ENCODE peak calls at places on chromosomes 13 and 19, in four cellular contexts. C is cardiac fibroblast, U is aorta, O is transverse colon. F is an unnamed sample.

GRCh38 chr13:40190656-40191100 is 475.8 kb downstream of the FOXO1 start:
- DNase-seq in C (peak; percentile 85), U (no peak), O (peak; percentile 58), F (no peak)

GRCh38 chr19:50794778-50795664 is 4.8 kb downstream of the ACP4 start:
- DNase-seq in C (no peak), U (no peak), O (no peak), F (no peak)

GRCh38 chr19:35442091-35442490 is 6.0 kb upstream of the FFAR2 start:
- DNase-seq in C (no peak), U (no peak), O (no peak), F (no peak)

GRCh38 chr19:58466760-58467589 is at the start of gene ZNF324:
- DNase-seq in C (peak; percentile 96), U (peak; percentile 100), O (peak; percentile 99), F (peak; percentile 99)

GRCh38 chr19:13833330-13834265 is 38.4 kb downstream of the ZSWIM4 start:
- DNase-seq in C (peak; percentile 94), U (peak; percentile 97), O (peak; percentile 97), F (peak; percentile 97)

GRCh38 chr13:77325371-77325941 is 1.4 kb downstream of the MYCBP2 start:
- DNase-seq in C (peak; percentile 7), U (no peak), O (no peak), F (no peak)

GRCh38 chr19:15666883-15667282 is 6.0 kb upstream of the CYP4F12 start:
- DNase-seq in C (no peak), U (no peak), O (peak; percentile 67), F (peak; percentile 78)

GRCh38 chr13:20633802-20634201 is 66.8 kb downstream of the IFT88 start:
- DNase-seq in C (no peak), U (no peak), O (no peak), F (no peak)

GRCh38 chr19:38285567-38285966 is 18.5 kb upstream of the C19orf33 start:
- DNase-seq in C (no peak), U (no peak), O (no peak), F (no peak)

GRCh38 chr13:63614874-63615612 is 2199.4 kb upstream of the PCDH20 start:
- DNase-seq in C (no peak), U (no peak), O (no peak), F (no peak)

GRCh38 chr13:50592412-50593145 is 250.9 kb downstream of the DLEU7 start:
- DNase-seq in C (peak; percentile 50), U (no peak), O (no peak), F (no peak)

GRCh38 chr13:45167611-45168554 is 33.0 kb downstream of the KCTD4 start:
- DNase-seq in C (peak; percentile 25), U (no peak), O (peak; percentile 77), F (peak; percentile 76)

DNA sequence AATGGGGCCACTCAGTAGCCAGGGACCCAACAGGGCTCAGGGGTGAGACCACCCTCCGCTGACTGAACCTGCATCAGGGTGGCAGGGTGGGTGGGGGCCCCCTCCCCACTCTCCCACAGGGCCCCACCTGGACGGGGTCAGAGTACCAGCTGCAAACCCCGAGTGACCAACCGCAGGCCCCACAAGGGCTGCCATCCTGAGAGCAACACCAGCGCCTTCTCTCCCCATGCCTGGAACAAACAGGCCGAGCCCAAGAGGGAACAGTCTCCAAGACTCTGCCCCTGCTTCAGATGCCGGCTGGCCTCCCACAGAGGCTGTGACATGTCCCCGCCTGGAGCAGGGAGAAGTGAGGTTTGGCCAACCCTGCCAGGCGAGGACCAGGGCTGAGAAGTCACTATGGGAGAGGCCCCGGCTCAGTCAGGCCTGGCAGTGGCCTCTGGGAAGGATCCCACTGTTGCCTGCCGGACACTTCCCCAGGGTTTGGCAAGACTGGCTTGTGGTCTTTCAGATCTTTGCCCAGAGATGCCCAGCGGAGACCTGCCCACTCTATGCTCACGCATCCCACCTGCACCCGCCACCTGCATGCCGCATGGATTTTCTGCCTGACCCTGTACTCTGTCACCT is 27.2 kb downstream of the MPND start:
- DNase-seq in C (no peak), U (no peak), O (no peak), F (no peak)
- H3K4me3 ChIP-seq in C (no peak overlapping the region), U (no peak overlapping the region), O (no peak overlapping the region), F (no peak overlapping the region)

GRCh38 chr13:52738719-52739467 is 727 bp downstream of the CNMD start:
- DNase-seq in C (peak; percentile 1), U (no peak), O (no peak), F (no peak)
- H3K4me3 ChIP-seq in C (peak overlapping the region; percentile 28), U (peak overlapping the region; percentile 11), O (peak overlapping the region; percentile 43), F (peak overlapping the region; percentile 17)

DNA sequence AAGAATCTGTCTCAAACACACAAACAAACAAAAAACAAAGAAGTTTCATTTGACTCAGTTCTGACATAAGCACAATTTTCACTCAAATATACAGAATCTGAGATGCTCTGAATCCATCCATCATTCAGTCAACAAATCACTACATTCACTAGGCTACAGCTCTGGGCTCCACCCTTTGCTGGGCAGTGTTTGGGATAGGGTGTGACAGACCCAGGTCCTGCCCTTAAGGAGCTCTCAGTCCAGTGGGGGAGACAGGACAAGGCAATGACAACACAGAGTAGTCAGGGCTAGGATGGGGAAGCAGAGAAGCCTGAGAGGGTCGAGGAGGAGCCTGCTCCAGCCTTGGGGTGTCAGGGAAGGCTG is 45.3 kb downstream of the SPTBN4 start:
- DNase-seq in C (no peak), U (no peak), O (no peak), F (no peak)
- H3K4me3 ChIP-seq in C (no peak overlapping the region), U (no peak overlapping the region), O (no peak overlapping the region), F (no peak overlapping the region)

DNA sequence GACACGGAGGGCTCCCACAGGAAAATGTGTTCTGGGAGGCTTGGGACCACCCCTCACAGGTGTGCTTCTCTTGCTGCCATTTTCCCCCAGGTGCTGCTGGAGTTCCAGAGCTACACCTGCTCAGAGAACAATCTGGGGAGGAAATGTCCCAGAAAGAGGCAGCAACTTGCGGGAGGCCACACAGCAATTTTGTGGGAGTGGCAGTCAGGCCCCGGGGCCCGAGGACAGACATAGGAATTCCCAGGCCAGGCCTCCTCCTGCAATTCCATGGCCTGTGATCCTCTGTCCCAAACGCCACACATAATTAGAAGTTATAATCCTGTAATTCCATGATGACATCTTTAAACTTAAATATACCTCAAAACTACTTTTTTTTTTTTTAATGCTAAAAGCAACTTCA is 1.8 kb downstream of the RHPN2 start:
- DNase-seq in C (no peak), U (no peak), O (no peak), F (no peak)
- H3K4me3 ChIP-seq in C (no peak overlapping the region), U (no peak overlapping the region), O (peak overlapping the region; percentile 94), F (peak overlapping the region; percentile 76)

DNA sequence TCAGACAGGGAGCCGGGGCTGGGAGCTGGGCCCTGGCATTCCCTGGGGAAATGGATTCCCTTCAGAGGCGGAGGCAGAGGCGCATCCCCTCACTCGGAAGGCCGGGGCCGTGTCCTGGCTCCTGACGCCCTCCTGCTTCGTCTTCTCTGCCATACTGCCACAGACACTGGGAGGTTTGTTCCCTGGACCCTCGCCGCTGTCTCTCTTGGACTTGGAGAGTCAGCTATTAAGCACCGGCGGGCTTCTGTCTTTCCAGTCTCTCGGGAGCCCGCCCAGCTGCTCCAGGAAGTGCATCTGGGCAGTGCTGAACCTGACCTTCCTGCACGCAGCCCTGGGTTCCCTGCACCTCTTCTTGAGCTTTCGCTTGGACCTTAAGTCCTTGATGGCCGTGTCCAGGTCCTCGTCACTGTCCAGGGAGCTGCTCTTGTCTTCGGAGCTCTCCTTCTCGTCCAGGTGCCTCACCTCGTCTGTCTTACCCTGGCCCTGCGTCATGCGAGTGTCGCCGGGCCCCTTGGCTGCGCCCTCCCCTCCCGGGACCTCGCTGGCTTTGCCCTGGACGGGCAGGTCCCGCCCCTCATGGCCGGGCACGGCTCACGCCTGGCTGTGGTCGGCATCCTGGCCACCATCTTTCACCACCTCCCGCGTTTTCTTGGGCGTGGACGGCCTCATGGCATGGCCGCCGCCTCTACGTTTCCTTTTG is 14.6 kb downstream of the RB1 start:
- DNase-seq in C (no peak), U (no peak), O (no peak), F (no peak)
- H3K4me3 ChIP-seq in C (no peak overlapping the region), U (no peak overlapping the region), O (peak overlapping the region; percentile 45), F (peak overlapping the region; percentile 26)

DNA sequence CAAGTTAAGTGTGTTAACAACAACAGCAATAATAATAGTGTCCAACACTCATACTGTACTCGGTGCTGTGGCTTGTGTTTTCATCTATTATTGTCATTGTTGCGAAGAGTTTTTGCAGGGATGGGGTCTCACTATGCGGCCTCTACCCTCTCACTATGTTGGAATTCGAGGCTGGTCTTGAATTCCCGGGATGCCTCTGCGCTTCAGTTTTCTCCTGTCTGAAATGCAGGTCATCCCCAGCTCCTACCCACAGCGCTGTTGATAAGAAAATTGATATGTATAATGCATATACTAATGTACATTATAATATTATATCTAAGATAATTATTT is 4.9 kb upstream of the SBK3 start:
- DNase-seq in C (no peak), U (no peak), O (no peak), F (no peak)
- H3K4me3 ChIP-seq in C (no peak overlapping the region), U (no peak overlapping the region), O (no peak overlapping the region), F (peak overlapping the region; percentile 3)

DNA sequence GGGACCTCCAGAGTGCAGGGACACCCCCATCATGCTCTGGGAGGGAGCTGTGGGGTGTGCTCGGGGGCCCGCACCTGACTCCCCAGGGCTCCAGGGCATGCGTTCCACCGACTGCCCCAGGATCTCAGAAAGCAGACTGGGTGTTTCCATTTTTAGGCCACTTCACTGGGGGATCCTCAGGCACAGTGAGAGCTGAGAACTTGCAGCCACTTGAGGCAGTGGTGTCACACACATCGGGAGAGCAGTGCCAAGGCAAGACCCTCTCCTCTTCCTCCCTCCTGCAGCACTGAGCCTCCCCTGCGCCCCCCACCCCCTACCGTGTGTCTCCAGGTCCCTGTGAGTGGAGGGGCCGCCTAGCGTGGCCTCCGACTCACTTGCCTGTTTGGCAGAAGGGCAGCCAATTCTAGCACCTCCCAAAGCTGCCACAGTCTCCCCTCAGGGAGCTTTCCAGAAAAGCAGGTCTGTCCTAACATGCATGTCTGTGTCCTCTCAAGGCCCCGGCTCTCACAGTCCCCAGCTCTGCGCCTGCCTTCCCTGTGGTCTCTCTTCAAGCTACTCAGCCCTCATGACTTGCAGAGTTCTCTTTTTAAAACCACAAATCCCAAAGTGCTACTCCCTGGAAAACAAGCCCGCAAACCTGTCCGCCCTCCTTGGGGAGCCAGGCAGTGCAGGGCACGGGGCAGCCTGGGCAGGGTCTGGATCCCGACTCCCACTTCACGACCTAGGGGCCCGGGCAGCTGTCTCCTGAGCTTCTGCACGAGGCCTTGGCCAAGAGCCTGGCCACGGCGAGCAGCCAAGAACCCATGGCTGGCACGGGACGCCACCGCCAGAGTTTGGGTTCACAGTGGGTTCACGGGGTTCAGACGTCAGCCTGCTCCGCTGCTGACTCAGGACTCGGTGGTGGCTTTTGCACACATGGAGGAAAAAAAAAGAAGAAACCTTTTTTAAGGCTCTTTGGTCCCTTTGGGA is 94.1 kb downstream of the STK24 start:
- DNase-seq in C (peak; percentile 85), U (peak; percentile 87), O (peak; percentile 71), F (peak; percentile 69)
- H3K4me3 ChIP-seq in C (no peak overlapping the region), U (no peak overlapping the region), O (peak overlapping the region; percentile 1), F (no peak overlapping the region)

GRCh38 chr13:72506706-72507105 is 220.7 kb downstream of the MZT1 start:
- DNase-seq in C (no peak), U (no peak), O (no peak), F (no peak)

GRCh38 chr13:72508392-72508791 is 219.0 kb downstream of the MZT1 start:
- DNase-seq in C (no peak), U (no peak), O (no peak), F (no peak)

GRCh38 chr13:72505376-72505775 is 222.1 kb downstream of the MZT1 start:
- DNase-seq in C (no peak), U (no peak), O (no peak), F (no peak)

GRCh38 chr13:72504026-72504925 is 223.2 kb downstream of the MZT1 start:
- DNase-seq in C (no peak), U (no peak), O (no peak), F (no peak)

GRCh38 chr13:72507394-72508199 is 219.8 kb downstream of the MZT1 start:
- DNase-seq in C (peak; percentile 2), U (no peak), O (no peak), F (no peak)
- H3K4me3 ChIP-seq in C (peak overlapping the region; percentile 27), U (no peak overlapping the region), O (no peak overlapping the region), F (no peak overlapping the region)